ENCODE peak calls at places on chromosomes 4 and X, in five cellular contexts. S is stimulated activated CD8-positive, alpha-beta memory T cell treated with anti-CD3 and anti-CD28 coated beads, Interleukin-4, amount 100 ng/mL, for 1 hour; Y is B cell; X is mesenchymal stem cell; E is activated CD4-positive, alpha-beta T cell treated with anti-CD3 and anti-CD28 coated beads for 48 hours. F is an unnamed sample.

GRCh38 chr4:74675673-74676279 is 118.5 kb downstream of the BTC start:
- DNase-seq in S (no peak), Y (no peak), X (peak; percentile 69), E (no peak), F (no peak)

GRCh38 chrX:43654431-43655150 is 1.5 kb upstream of the MAOA start:
- DNase-seq in S (peak; percentile 56), Y (peak; percentile 80), X (peak; percentile 95), E (peak; percentile 85), F (peak; percentile 50)

GRCh38 chr4:102333792-102334191 is 11.5 kb downstream of the SLC39A8 start:
- DNase-seq in S (no peak), Y (no peak), X (no peak), E (no peak), F (no peak)

GRCh38 chr4:76981649-76982048 is 32.1 kb downstream of the SEPTIN11 start:
- DNase-seq in S (no peak), Y (no peak), X (no peak), E (no peak), F (no peak)

GRCh38 chr4:118682928-118683327 is 2.3 kb upstream of the METTL14 start:
- DNase-seq in S (no peak), Y (no peak), X (peak; percentile 31), E (no peak), F (no peak)

GRCh38 chr4:101600287-101600686 is 190.2 kb upstream of the BANK1 start:
- DNase-seq in S (no peak), Y (no peak), X (no peak), E (no peak), F (no peak)

GRCh38 chr4:137664055-137664405 is 131.7 kb upstream of the PCDH18 start:
- DNase-seq in S (no peak), Y (no peak), X (peak; percentile 77), E (no peak), F (no peak)

GRCh38 chr4:13706130-13706529 is 78.6 kb upstream of the BOD1L1 start:
- DNase-seq in S (no peak), Y (no peak), X (no peak), E (no peak), F (no peak)

GRCh38 chrX:65920620-65921019 is 119.3 kb downstream of the VSIG4 start:
- DNase-seq in S (no peak), Y (no peak), X (no peak), E (no peak), F (no peak)

GRCh38 chrX:135436456-135436855 is 14.7 kb downstream of the SMIM10L2A start:
- DNase-seq in S (no peak), Y (no peak), X (no peak), E (no peak), F (no peak)

F was measured in esophagus squamous epithelium.